ENCODE peak calls at places on chromosomes 12 and 14, in eight cellular contexts. M is suprapubic skin, C is GM12878, T is esophagus muscularis mucosa, V is stomach, E is SK-N-SH, L is sigmoid colon, F is upper lobe of left lung. R is an unnamed sample.

GRCh38 chr12:6067152-6067916 is 57.1 kb downstream of the VWF start:
- DNase-seq in L (no peak), M (no peak), V (peak; percentile 40), T (no peak), C (no peak), F (peak; percentile 46), E (peak; percentile 60), R (no peak)

GRCh38 chr12:62256408-62257079 is 3.7 kb upstream of the USP15 start:
- DNase-seq in M (no peak), F (no peak), E (no peak), V (no peak), T (no peak), L (no peak), C (no peak), R (no peak)

GRCh38 chr14:56895154-56895553 is 84.9 kb upstream of the OTX2 start:
- DNase-seq in T (peak; percentile 14), V (no peak), M (no peak), E (no peak), F (no peak), C (no peak), L (no peak), R (no peak)

GRCh38 chr14:66405158-66405557 is 81.0 kb upstream of the CCDC196 start:
- DNase-seq in T (peak; percentile 37), E (no peak), L (no peak), F (no peak), V (no peak), C (no peak), M (no peak), R (no peak)

GRCh38 chr12:55937956-55938355 is 7.0 kb downstream of the DGKA start:
- DNase-seq in F (no peak), M (no peak), C (no peak), T (no peak), E (no peak), L (no peak), V (no peak), R (no peak)

GRCh38 chr12:22514875-22515274 is 29.5 kb downstream of the C2CD5 start:
- DNase-seq in V (no peak), L (no peak), C (no peak), F (no peak), M (no peak), T (no peak), E (no peak), R (no peak)

GRCh38 chr12:31482816-31483215 is 108.1 kb downstream of the DENND5B start:
- DNase-seq in L (no peak), E (no peak), V (no peak), T (no peak), M (no peak), F (no peak), C (no peak), R (no peak)

GRCh38 chr12:42744539-42745156 is 155.1 kb upstream of the PRICKLE1 start:
- DNase-seq in T (no peak), C (no peak), V (no peak), L (no peak), E (no peak), F (no peak), M (no peak), R (no peak)

GRCh38 chr12:51836012-51836832 is 12.3 kb downstream of the FIGNL2 start:
- DNase-seq in E (no peak), C (no peak), L (no peak), V (no peak), M (no peak), T (no peak), F (no peak), R (no peak)

GRCh38 chr12:102534899-102535298 is 54.5 kb upstream of the IGF1 start:
- DNase-seq in V (no peak), F (no peak), C (no peak), M (no peak), E (peak; percentile 9), L (no peak), T (no peak), R (no peak)

GRCh38 chr14:98952595-98953325 is 319.2 kb downstream of the BCL11B start:
- DNase-seq in L (peak; percentile 58), T (no peak), V (no peak), F (no peak), M (no peak), E (no peak), C (no peak), R (no peak)

GRCh38 chr14:101215266-101215665 is 311.7 kb upstream of the RTL1 start:
- DNase-seq in E (no peak), L (peak; percentile 53), T (peak; percentile 82), M (no peak), C (no peak), V (no peak), F (peak; percentile 8), R (no peak)

DNA sequence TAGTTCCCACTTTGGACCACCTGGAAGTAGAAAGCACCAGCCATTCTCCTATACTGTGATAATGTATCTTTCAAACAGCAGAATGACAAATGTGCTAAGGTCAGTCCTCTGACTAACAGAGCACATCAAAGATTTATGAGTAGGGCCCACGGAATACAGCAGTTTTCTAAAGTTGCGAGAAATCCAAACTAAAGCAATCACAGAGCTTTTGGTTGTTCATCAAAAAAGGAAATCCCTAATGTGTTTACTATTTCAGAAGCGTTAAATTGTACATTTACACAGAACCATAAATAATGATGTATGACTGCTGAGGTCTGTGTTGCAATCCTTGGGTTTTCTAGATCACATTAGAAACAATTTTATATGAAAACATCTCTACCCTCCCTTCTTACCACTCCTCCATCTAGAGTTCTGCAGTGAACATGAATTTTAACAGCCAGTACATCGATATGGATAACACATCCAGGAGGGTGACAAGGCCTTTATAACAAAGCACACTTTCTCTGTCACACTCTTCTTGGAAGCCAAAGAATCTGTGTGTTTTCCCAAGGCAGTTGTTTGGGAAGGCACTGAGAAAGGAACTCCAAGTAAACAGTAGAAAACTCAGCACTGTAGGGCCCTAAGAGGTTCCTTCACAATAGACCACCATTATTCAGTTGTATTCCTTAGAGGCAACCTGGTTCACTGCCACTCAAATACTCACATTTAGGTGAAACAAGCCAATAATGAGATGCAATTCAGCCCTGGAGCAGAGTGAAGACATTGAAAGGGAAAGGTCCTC is 7.3 kb downstream of the KITLG start:
- DNase-seq in T (no peak), V (no peak), E (no peak), M (no peak), F (no peak), L (no peak), C (no peak), R (no peak)
- H3K27ac ChIP-seq in T (peak overlapping the region; percentile 85), V (no peak overlapping the region), E (peak overlapping the region; percentile 31), M (no peak overlapping the region), F (peak overlapping the region; percentile 48), L (peak overlapping the region; percentile 86), C (no peak overlapping the region), R (peak overlapping the region; percentile 92)

DNA sequence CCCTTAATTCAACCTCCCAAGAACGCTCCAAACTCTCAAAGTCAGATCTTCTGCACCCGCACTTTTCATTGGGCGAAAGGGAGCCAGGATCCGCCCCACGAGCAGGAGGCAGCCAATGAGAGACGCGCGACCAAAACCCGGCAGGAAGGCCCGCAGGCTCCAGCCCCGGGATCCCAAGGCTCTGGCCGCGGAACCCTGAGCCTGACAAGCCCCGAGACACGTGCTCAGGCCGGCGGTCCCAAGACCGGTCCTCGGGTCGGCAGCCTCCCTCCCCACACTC is 438 bp downstream of the DDX54 start:
- DNase-seq in F (peak; percentile 90), V (peak; percentile 89), C (peak; percentile 81), L (peak; percentile 95), T (peak; percentile 97), E (peak; percentile 93), M (peak; percentile 95), R (peak; percentile 91)
- TF ChIP-seq POLR2AphosphoS5 in F (peak; percentile 63), V (peak; percentile 3), C (no peak), L (no peak), T (no peak), E (peak; percentile 57), M (no peak), R (no peak)

GRCh38 chr14:81509838-81510452 is 23.7 kb downstream of the SEL1L start:
- DNase-seq in V (no peak), L (no peak), C (no peak), M (no peak), F (no peak), E (no peak), T (no peak), R (no peak)
- TF ChIP-seq EP300 in V (no peak), L (no peak), C (no peak), M (no peak), F (no peak), E (no peak), T (no peak), R (no peak)

GRCh38 chr14:45114327-45114726 is 20.0 kb downstream of the FKBP3 start:
- DNase-seq in F (no peak), M (no peak), L (no peak), T (no peak), V (no peak), C (no peak), E (no peak), R (no peak)

GRCh38 chr14:45112886-45113772 is 21.2 kb downstream of the FKBP3 start:
- DNase-seq in E (no peak), L (no peak), T (no peak), M (no peak), V (no peak), C (no peak), F (no peak), R (no peak)

GRCh38 chr14:45120109-45120508 is 14.2 kb downstream of the FKBP3 start:
- DNase-seq in T (no peak), L (no peak), M (no peak), C (no peak), V (no peak), E (no peak), F (no peak), R (no peak)

GRCh38 chr14:45118594-45118993 is 15.7 kb downstream of the FKBP3 start:
- DNase-seq in M (no peak), C (no peak), T (no peak), F (no peak), V (no peak), L (no peak), E (no peak), R (no peak)
- H3K27ac ChIP-seq in M (no peak overlapping the region), C (no peak overlapping the region), T (no peak overlapping the region), F (no peak overlapping the region), V (no peak overlapping the region), L (no peak overlapping the region), E (no peak overlapping the region), R (no peak overlapping the region)

GRCh38 chr14:34452258-34452822 is 9.7 kb downstream of the SPTSSA start:
- DNase-seq in L (no peak), F (no peak), T (no peak), V (no peak), C (no peak), E (no peak), M (no peak), R (no peak)
- TF ChIP-seq POLR2AphosphoS5 in L (no peak), F (no peak), T (no peak), V (no peak), C (no peak), E (no peak), M (no peak), R (no peak)

GRCh38 chr14:103718572-103718971 is 3.0 kb downstream of the ZFYVE21 start:
- DNase-seq in M (no peak), C (no peak), V (no peak), E (no peak), L (no peak), T (no peak), F (no peak), R (no peak)
- TF ChIP-seq EP300 in M (no peak), C (no peak), V (no peak), E (no peak), L (no peak), T (no peak), F (no peak), R (no peak)

GRCh38 chr12:4812621-4813327 is 92.6 kb downstream of the GALNT8 start:
- DNase-seq in T (no peak), C (no peak), F (no peak), V (no peak), M (no peak), E (no peak), L (no peak), R (no peak)
- H3K27ac ChIP-seq in T (no peak overlapping the region), C (no peak overlapping the region), F (no peak overlapping the region), V (no peak overlapping the region), M (no peak overlapping the region), E (no peak overlapping the region), L (no peak overlapping the region), R (no peak overlapping the region)